ENCODE peak calls at places on chromosomes 1 and 21, in six cellular contexts. F, U, C, Q, V and O are unnamed samples.

GRCh38 chr1:181127898-181128453 is 39.5 kb downstream of the IER5 start:
- DNase-seq in C (no peak), F (no peak), U (no peak), Q (no peak), V (no peak), O (no peak)

GRCh38 chr1:58561635-58562034 is 15.1 kb upstream of the OMA1 start:
- DNase-seq in Q (no peak), C (no peak), V (no peak), U (no peak), F (no peak), O (no peak)

GRCh38 chr21:17901458-17902092 is 82.4 kb upstream of the C21orf91 start:
- DNase-seq in U (no peak), Q (no peak), V (no peak), F (no peak), C (no peak), O (no peak)

GRCh38 chr1:57327946-57328345 is 95.9 kb downstream of the DAB1 start:
- DNase-seq in C (no peak), Q (no peak), V (no peak), F (no peak), U (no peak), O (no peak)

GRCh38 chr1:11741919-11742598 is 6.1 kb downstream of the AGTRAP start:
- DNase-seq in C (no peak), Q (no peak), F (no peak), V (no peak), U (no peak), O (no peak)

GRCh38 chr1:168585191-168585590 is 8.8 kb downstream of the XCL1 start:
- DNase-seq in F (no peak), U (no peak), V (no peak), C (no peak), Q (no peak), O (no peak)

GRCh38 chr1:177710973-177711372 is 258.9 kb downstream of the SEC16B start:
- DNase-seq in Q (no peak), U (no peak), V (no peak), F (no peak), C (peak; percentile 27), O (no peak)

GRCh38 chr1:226424228-226425003 is 16.5 kb upstream of the PARP1 start:
- DNase-seq in C (no peak), V (no peak), F (no peak), Q (no peak), U (peak; percentile 37), O (no peak)

GRCh38 chr1:234562336-234562735 is 47.6 kb downstream of the IRF2BP2 start:
- DNase-seq in F (no peak), U (no peak), V (no peak), Q (peak; percentile 59), C (no peak), O (no peak)

GRCh38 chr1:231201375-231202124 is 39.5 kb upstream of the GNPAT start:
- DNase-seq in Q (no peak), V (no peak), U (no peak), C (no peak), F (no peak), O (no peak)

GRCh38 chr1:111961773-111962565 is 27.5 kb downstream of the KCND3 start:
- DNase-seq in C (no peak), U (no peak), F (no peak), V (no peak), Q (peak; percentile 61), O (no peak)

GRCh38 chr1:119160851-119161250 is 20.4 kb upstream of the WARS2 start:
- DNase-seq in U (no peak), Q (no peak), C (no peak), F (no peak), V (no peak), O (no peak)

GRCh38 chr21:29219165-29219770 is 79.5 kb upstream of the BACH1 start:
- DNase-seq in C (no peak), F (no peak), U (no peak), V (no peak), Q (no peak), O (no peak)

GRCh38 chr1:44377925-44378784 is 23.1 kb upstream of the ERI3 start:
- DNase-seq in U (peak; percentile 47), F (no peak), Q (peak; percentile 50), C (peak; percentile 76), V (no peak), O (peak; percentile 24)

GRCh38 chr1:184771190-184771691 is 16.6 kb upstream of the EDEM3 start:
- DNase-seq in U (no peak), F (no peak), C (no peak), Q (no peak), V (no peak), O (no peak)

GRCh38 chr1:21206117-21206516 is 29.4 kb upstream of the EIF4G3 start:
- DNase-seq in V (no peak), Q (no peak), F (no peak), C (no peak), U (no peak), O (no peak)

GRCh38 chr1:203692565-203693470 is 66.2 kb downstream of the ATP2B4 start:
- DNase-seq in F (no peak), V (no peak), C (no peak), U (no peak), Q (peak; percentile 92), O (peak; percentile 76)

GRCh38 chr1:174174461-174175329 is 15.4 kb downstream of the RABGAP1L start:
- DNase-seq in C (no peak), V (no peak), Q (no peak), F (no peak), U (no peak), O (no peak)